ENCODE peak calls at places on chromosomes 1 and 21, in eight cellular contexts. N, T, K, A, S, V, E and D are unnamed samples.
A peak's percentile ranks its signal among the peaks of the same experiment; 100 is the strongest.

GRCh38 chr1:182430263-182431068 is 19.5 kb upstream of the RGSL1 start:
- DNase-seq in N (no peak), T (peak; percentile 71), K (no peak), A (no peak), S (no peak), V (no peak), E (no peak), D (no peak)

GRCh38 chr1:55067022-55067781 is 27.9 kb downstream of the PCSK9 start:
- DNase-seq in N (no peak), T (no peak), K (no peak), A (no peak), S (no peak), V (no peak), E (no peak), D (no peak)

GRCh38 chr1:240310226-240310925 is 218.7 kb downstream of the FMN2 start:
- DNase-seq in N (peak; percentile 55), T (no peak), K (no peak), A (no peak), S (no peak), V (no peak), E (peak; percentile 9), D (no peak)

GRCh38 chr1:26582836-26583460 is 53.4 kb downstream of the RPS6KA1 start:
- DNase-seq in N (no peak), T (peak; percentile 80), K (no peak), A (no peak), S (no peak), V (no peak), E (no peak), D (no peak)

GRCh38 chr21:42797522-42797921 is 81.8 kb downstream of the WDR4 start:
- DNase-seq in N (no peak), T (no peak), K (no peak), A (no peak), S (no peak), V (no peak), E (no peak), D (no peak)

GRCh38 chr21:25457411-25457810 is 149.9 kb downstream of the MRPL39 start:
- DNase-seq in N (peak; percentile 28), T (peak; percentile 61), K (no peak), A (no peak), S (no peak), V (no peak), E (no peak), D (no peak)

GRCh38 chr1:59814180-59814900 is 409 bp upstream of the HOOK1 start:
- DNase-seq in N (no peak), T (peak; percentile 84), K (peak; percentile 88), A (peak; percentile 97), S (peak; percentile 89), V (peak; percentile 88), E (peak; percentile 96), D (peak; percentile 96)

GRCh38 chr1:93720931-93721614 is 39.4 kb upstream of the BCAR3 start:
- DNase-seq in N (no peak), T (no peak), K (no peak), A (no peak), S (no peak), V (no peak), E (peak; percentile 32), D (no peak)

GRCh38 chr1:171346866-171347265 is 32.9 kb downstream of the FMO4 start:
- DNase-seq in N (no peak), T (peak; percentile 30), K (no peak), A (no peak), S (no peak), V (no peak), E (no peak), D (no peak)

GRCh38 chr1:199780948-199781347 is 246.6 kb upstream of the NR5A2 start:
- DNase-seq in N (peak; percentile 1), T (no peak), K (no peak), A (no peak), S (no peak), V (no peak), E (no peak), D (no peak)

GRCh38 chr1:154941332-154941995 is 4.9 kb upstream of the PMVK start:
- DNase-seq in N (no peak), T (no peak), K (no peak), A (no peak), S (peak; percentile 45), V (no peak), E (peak; percentile 33), D (no peak)

GRCh38 chr1:66247415-66248208 is 286.3 kb upstream of the SGIP1 start:
- DNase-seq in N (no peak), T (no peak), K (no peak), A (no peak), S (no peak), V (no peak), E (no peak), D (no peak)

GRCh38 chr1:150093805-150094204 is 26.2 kb downstream of the VPS45 start:
- DNase-seq in N (no peak), T (no peak), K (no peak), A (no peak), S (no peak), V (no peak), E (no peak), D (no peak)